ENCODE peak calls at places on chromosomes 3 and 15, in ten cellular contexts. One of them, this sample, is unnamed.

GRCh38 chr3:185766645-185767323 is 58.1 kb downstream of the IGF2BP2 start:
- DNase-seq in Karpas-422: no peak
- DNase-seq in tibial artery: no peak
- DNase-seq in NB4: no peak
- DNase-seq in naive thymus-derived CD8-positive, alpha-beta T cell: no peak
- DNase-seq in ELR: peak; percentile 53
- DNase-seq in stimulated activated CD8-positive, alpha-beta memory T cell treated with anti-CD3 and anti-CD28 coated beads, Interleukin-15, amount 100 ng/mL, for 1 hour: no peak
- DNase-seq in HEK293T: no peak
- DNase-seq in choroid plexus epithelial cell: peak; percentile 30
- DNase-seq in CD8-positive, alpha-beta T cell: no peak
- DNase-seq in this sample: no peak

GRCh38 chr3:136023264-136023978 is 57.9 kb downstream of the PPP2R3A start:
- DNase-seq in ELR: no peak
- DNase-seq in choroid plexus epithelial cell: no peak
- DNase-seq in NB4: no peak
- DNase-seq in CD8-positive, alpha-beta T cell: no peak
- DNase-seq in naive thymus-derived CD8-positive, alpha-beta T cell: no peak
- DNase-seq in HEK293T: no peak
- DNase-seq in tibial artery: no peak
- DNase-seq in stimulated activated CD8-positive, alpha-beta memory T cell treated with anti-CD3 and anti-CD28 coated beads, Interleukin-15, amount 100 ng/mL, for 1 hour: no peak
- DNase-seq in Karpas-422: no peak
- DNase-seq in this sample: no peak

GRCh38 chr3:111727843-111728565 is 131.1 kb upstream of the PHLDB2 start:
- DNase-seq in tibial artery: no peak
- DNase-seq in HEK293T: no peak
- DNase-seq in stimulated activated CD8-positive, alpha-beta memory T cell treated with anti-CD3 and anti-CD28 coated beads, Interleukin-15, amount 100 ng/mL, for 1 hour: no peak
- DNase-seq in choroid plexus epithelial cell: no peak
- DNase-seq in naive thymus-derived CD8-positive, alpha-beta T cell: no peak
- DNase-seq in Karpas-422: peak; percentile 85
- DNase-seq in NB4: no peak
- DNase-seq in CD8-positive, alpha-beta T cell: no peak
- DNase-seq in ELR: no peak
- DNase-seq in this sample: no peak

GRCh38 chr15:73371812-73372211 is 3.1 kb upstream of the HCN4 start:
- DNase-seq in ELR: no peak
- DNase-seq in stimulated activated CD8-positive, alpha-beta memory T cell treated with anti-CD3 and anti-CD28 coated beads, Interleukin-15, amount 100 ng/mL, for 1 hour: no peak
- DNase-seq in NB4: no peak
- DNase-seq in tibial artery: no peak
- DNase-seq in naive thymus-derived CD8-positive, alpha-beta T cell: no peak
- DNase-seq in HEK293T: no peak
- DNase-seq in Karpas-422: no peak
- DNase-seq in CD8-positive, alpha-beta T cell: no peak
- DNase-seq in choroid plexus epithelial cell: no peak
- DNase-seq in this sample: no peak

GRCh38 chr3:104892044-104892443 is 474.7 kb upstream of the ALCAM start:
- DNase-seq in CD8-positive, alpha-beta T cell: no peak
- DNase-seq in choroid plexus epithelial cell: no peak
- DNase-seq in NB4: no peak
- DNase-seq in tibial artery: no peak
- DNase-seq in naive thymus-derived CD8-positive, alpha-beta T cell: no peak
- DNase-seq in Karpas-422: no peak
- DNase-seq in ELR: no peak
- DNase-seq in HEK293T: no peak
- DNase-seq in stimulated activated CD8-positive, alpha-beta memory T cell treated with anti-CD3 and anti-CD28 coated beads, Interleukin-15, amount 100 ng/mL, for 1 hour: no peak
- DNase-seq in this sample: no peak

GRCh38 chr3:102223139-102223538 is 211.7 kb upstream of the ZPLD1 start:
- DNase-seq in naive thymus-derived CD8-positive, alpha-beta T cell: no peak
- DNase-seq in tibial artery: no peak
- DNase-seq in NB4: peak; percentile 31
- DNase-seq in Karpas-422: no peak
- DNase-seq in choroid plexus epithelial cell: no peak
- DNase-seq in CD8-positive, alpha-beta T cell: no peak
- DNase-seq in stimulated activated CD8-positive, alpha-beta memory T cell treated with anti-CD3 and anti-CD28 coated beads, Interleukin-15, amount 100 ng/mL, for 1 hour: no peak
- DNase-seq in HEK293T: no peak
- DNase-seq in ELR: no peak
- DNase-seq in this sample: no peak

GRCh38 chr3:96619475-96619874 is 194.9 kb upstream of the EPHA6 start:
- DNase-seq in Karpas-422: no peak
- DNase-seq in HEK293T: no peak
- DNase-seq in CD8-positive, alpha-beta T cell: no peak
- DNase-seq in NB4: no peak
- DNase-seq in tibial artery: no peak
- DNase-seq in choroid plexus epithelial cell: no peak
- DNase-seq in stimulated activated CD8-positive, alpha-beta memory T cell treated with anti-CD3 and anti-CD28 coated beads, Interleukin-15, amount 100 ng/mL, for 1 hour: no peak
- DNase-seq in naive thymus-derived CD8-positive, alpha-beta T cell: no peak
- DNase-seq in ELR: no peak
- DNase-seq in this sample: no peak

GRCh38 chr3:4509983-4510755 is 17.0 kb downstream of the ITPR1 start:
- DNase-seq in stimulated activated CD8-positive, alpha-beta memory T cell treated with anti-CD3 and anti-CD28 coated beads, Interleukin-15, amount 100 ng/mL, for 1 hour: no peak
- DNase-seq in choroid plexus epithelial cell: no peak
- DNase-seq in CD8-positive, alpha-beta T cell: no peak
- DNase-seq in HEK293T: no peak
- DNase-seq in ELR: no peak
- DNase-seq in naive thymus-derived CD8-positive, alpha-beta T cell: no peak
- DNase-seq in Karpas-422: no peak
- DNase-seq in NB4: no peak
- DNase-seq in tibial artery: no peak
- DNase-seq in this sample: no peak

GRCh38 chr3:67357610-67358458 is 296.6 kb downstream of the SUCLG2 start:
- DNase-seq in naive thymus-derived CD8-positive, alpha-beta T cell: no peak
- DNase-seq in Karpas-422: peak; percentile 74
- DNase-seq in HEK293T: peak; percentile 58
- DNase-seq in ELR: peak; percentile 40
- DNase-seq in NB4: peak; percentile 12
- DNase-seq in tibial artery: no peak
- DNase-seq in stimulated activated CD8-positive, alpha-beta memory T cell treated with anti-CD3 and anti-CD28 coated beads, Interleukin-15, amount 100 ng/mL, for 1 hour: no peak
- DNase-seq in choroid plexus epithelial cell: peak; percentile 51
- DNase-seq in CD8-positive, alpha-beta T cell: no peak
- DNase-seq in this sample: no peak

GRCh38 chr15:45829336-45830153 is 194.7 kb downstream of the SQOR start:
- DNase-seq in HEK293T: no peak
- DNase-seq in stimulated activated CD8-positive, alpha-beta memory T cell treated with anti-CD3 and anti-CD28 coated beads, Interleukin-15, amount 100 ng/mL, for 1 hour: no peak
- DNase-seq in NB4: no peak
- DNase-seq in tibial artery: no peak
- DNase-seq in naive thymus-derived CD8-positive, alpha-beta T cell: no peak
- DNase-seq in choroid plexus epithelial cell: no peak
- DNase-seq in Karpas-422: no peak
- DNase-seq in ELR: no peak
- DNase-seq in CD8-positive, alpha-beta T cell: no peak
- DNase-seq in this sample: no peak